ENCODE peak calls at places on chromosome 10, in five cellular contexts. G, V, T, U and L are unnamed samples.

GRCh38 chr10:66167816-66168215 is 758.0 kb upstream of the LRRTM3 start:
- DNase-seq in G (no peak), V (no peak), T (no peak), U (no peak), L (no peak)

GRCh38 chr10:21431799-21432198 is 93.7 kb downstream of the SKIDA1 start:
- DNase-seq in G (no peak), V (no peak), T (no peak), U (no peak), L (no peak)

GRCh38 chr10:24416248-24416647 is 207.3 kb downstream of the KIAA1217 start:
- DNase-seq in G (no peak), V (no peak), T (no peak), U (no peak), L (no peak)

GRCh38 chr10:129491123-129491734 is 24.2 kb downstream of the MGMT start:
- DNase-seq in G (no peak), V (peak), T (no peak), U (no peak), L (no peak)

GRCh38 chr10:113941140-113941539 is 86.7 kb downstream of the NHLRC2 start:
- DNase-seq in G (no peak), V (no peak), T (no peak), U (no peak), L (no peak)

GRCh38 chr10:32412499-32412853 is 33.5 kb upstream of the CCDC7 start:
- DNase-seq in G (no peak), V (no peak), T (no peak), U (no peak), L (no peak)

GRCh38 chr10:124665980-124666379 is 78.2 kb downstream of the FAM53B start:
- DNase-seq in G (no peak), V (no peak), T (no peak), U (no peak), L (no peak)

GRCh38 chr10:91775731-91776130 is 22.5 kb upstream of the TNKS2 start:
- DNase-seq in G (no peak), V (no peak), T (no peak), U (no peak), L (no peak)

GRCh38 chr10:31096161-31096560 is 64.5 kb upstream of the ZNF438 start:
- DNase-seq in G (no peak), V (no peak), T (no peak), U (no peak), L (no peak)

GRCh38 chr10:15027741-15028140 is 16.0 kb upstream of the OLAH start:
- DNase-seq in G (no peak), V (no peak), T (no peak), U (no peak), L (no peak)

GRCh38 chr10:119045561-119045960 is 16.0 kb downstream of the NANOS1 start:
- DNase-seq in G (no peak), V (no peak), T (no peak), U (no peak), L (no peak)

GRCh38 chr10:119039161-119039560 is 9.6 kb downstream of the NANOS1 start:
- DNase-seq in G (no peak), V (no peak), T (no peak), U (no peak), L (no peak)

GRCh38 chr10:119041332-119041731 is 11.8 kb downstream of the NANOS1 start:
- DNase-seq in G (no peak), V (no peak), T (no peak), U (no peak), L (no peak)

GRCh38 chr10:119042169-119042568 is 12.7 kb downstream of the NANOS1 start:
- DNase-seq in G (no peak), V (no peak), T (no peak), U (no peak), L (no peak)
- TF ChIP-seq POLR2A in G (no peak), V (no peak), T (no peak), U (no peak), L (no peak)

DNA sequence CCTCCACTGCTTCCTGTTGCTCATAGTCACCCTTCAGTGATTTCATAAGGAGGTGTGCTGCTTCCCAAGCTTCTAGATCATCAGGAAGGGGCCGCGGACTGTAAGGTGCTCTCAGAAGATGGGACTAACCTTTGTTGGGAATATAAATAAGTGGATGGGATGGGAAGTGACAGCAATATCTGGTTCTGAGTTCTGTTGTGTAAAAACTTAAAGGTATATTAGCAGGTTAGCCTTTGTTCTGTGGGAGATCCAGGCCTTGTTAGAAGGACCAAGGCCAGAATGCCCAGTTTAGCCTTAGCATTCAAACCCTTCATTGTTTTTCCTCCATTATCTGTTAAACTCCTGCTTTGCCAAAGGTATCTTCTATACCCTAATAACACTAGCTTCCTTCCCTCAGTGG is 12.4 kb downstream of the BUB3 start:
- DNase-seq in G (no peak), V (no peak), T (no peak), U (no peak), L (no peak)
- TF ChIP-seq POLR2A in G (no peak), V (no peak), T (no peak), U (no peak), L (no peak)

GRCh38 chr10:70232155-70232858 is 922 bp downstream of the PPA1 start:
- DNase-seq in G (peak), V (peak), T (peak), U (peak), L (peak)
- TF ChIP-seq POLR2A in G (no peak), V (no peak), T (peak), U (no peak), L (peak)

GRCh38 chr10:88062385-88062784 is 199.0 kb downstream of the PTEN start:
- DNase-seq in G (no peak), V (no peak), T (no peak), U (no peak), L (no peak)
- TF ChIP-seq POLR2A in G (no peak), V (no peak), T (no peak), U (no peak), L (no peak)

DNA sequence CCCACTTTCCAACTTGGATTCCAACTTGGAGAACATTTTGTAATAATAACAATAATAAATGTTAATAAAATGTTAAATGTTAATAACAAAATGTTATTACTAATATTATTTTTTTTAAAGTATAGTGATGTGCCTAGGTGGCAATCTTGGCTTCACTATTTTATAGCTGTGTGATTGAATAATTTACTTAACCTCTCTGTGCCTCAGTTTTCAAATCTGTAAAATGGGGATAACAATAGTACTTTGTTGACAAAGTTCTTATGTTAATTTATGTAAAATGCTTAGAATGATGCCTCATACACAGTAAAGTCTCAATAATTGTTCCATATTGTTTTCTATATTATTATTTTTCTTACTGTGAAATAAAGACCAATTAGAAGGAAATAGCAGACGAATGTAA is 23.3 kb upstream of the TMEM26 start:
- DNase-seq in G (no peak), V (no peak), T (no peak), U (no peak), L (no peak)
- TF ChIP-seq POLR2A in G (no peak), V (no peak), T (no peak), U (no peak), L (no peak)

DNA sequence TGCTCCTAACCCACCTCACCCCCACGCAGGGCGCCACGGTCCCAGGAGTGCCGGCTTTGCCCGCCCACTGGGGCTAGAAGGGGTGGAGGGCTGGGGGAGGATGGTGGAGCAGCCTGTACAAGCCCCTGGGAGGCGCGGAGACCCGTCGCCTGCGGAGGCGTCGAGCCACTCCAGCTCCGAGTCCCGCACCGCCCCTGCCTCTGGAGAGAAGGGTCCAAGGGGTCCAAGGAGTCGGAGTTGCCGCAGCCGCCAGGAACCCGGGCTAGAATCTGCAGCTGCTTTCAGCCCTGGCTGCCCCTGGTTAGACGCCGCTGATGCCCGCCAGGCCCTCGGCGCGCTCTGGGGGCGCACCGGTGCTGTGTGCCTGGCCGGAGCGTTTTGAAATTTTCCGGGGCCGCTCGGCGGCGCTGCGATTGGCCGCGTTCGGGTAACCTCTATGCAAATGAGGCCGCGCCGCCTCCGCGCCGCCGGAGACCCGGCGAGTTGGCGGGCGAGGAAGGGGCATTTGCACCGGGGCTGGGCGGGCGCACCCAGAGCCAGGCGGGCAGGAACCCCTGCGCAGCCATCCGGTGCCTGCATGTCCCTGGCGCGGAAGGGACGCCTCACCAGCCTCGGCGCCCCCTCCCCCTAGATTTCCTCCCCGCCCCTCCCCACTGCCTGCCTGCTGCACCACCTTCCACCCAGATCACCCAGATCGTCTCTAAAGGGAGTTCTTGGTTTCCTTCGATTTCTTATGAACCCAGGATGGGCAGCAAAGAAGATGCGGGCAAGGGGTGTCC is at the start of gene HMX2:
- DNase-seq in G (no peak), V (peak), T (peak), U (no peak), L (no peak)
- TF ChIP-seq POLR2A in G (no peak), V (no peak), T (no peak), U (no peak), L (no peak)

GRCh38 chr10:92848441-92849233 is at the start of gene EXOC6:
- DNase-seq in G (peak), V (peak), T (peak), U (peak), L (peak)

GRCh38 chr10:92845926-92846325 is 2.4 kb upstream of the EXOC6 start:
- DNase-seq in G (no peak), V (peak), T (no peak), U (no peak), L (no peak)

GRCh38 chr10:92848037-92848440 is 281 bp upstream of the EXOC6 start:
- DNase-seq in G (peak), V (no peak), T (no peak), U (no peak), L (no peak)

GRCh38 chr10:92846819-92847184 is 1.5 kb upstream of the EXOC6 start:
- DNase-seq in G (no peak), V (no peak), T (no peak), U (no peak), L (no peak)

GRCh38 chr10:92847185-92847864 is 995 bp upstream of the EXOC6 start:
- DNase-seq in G (no peak), V (peak), T (no peak), U (no peak), L (no peak)
- TF ChIP-seq POLR2A in G (no peak), V (no peak), T (no peak), U (no peak), L (no peak)

DNA sequence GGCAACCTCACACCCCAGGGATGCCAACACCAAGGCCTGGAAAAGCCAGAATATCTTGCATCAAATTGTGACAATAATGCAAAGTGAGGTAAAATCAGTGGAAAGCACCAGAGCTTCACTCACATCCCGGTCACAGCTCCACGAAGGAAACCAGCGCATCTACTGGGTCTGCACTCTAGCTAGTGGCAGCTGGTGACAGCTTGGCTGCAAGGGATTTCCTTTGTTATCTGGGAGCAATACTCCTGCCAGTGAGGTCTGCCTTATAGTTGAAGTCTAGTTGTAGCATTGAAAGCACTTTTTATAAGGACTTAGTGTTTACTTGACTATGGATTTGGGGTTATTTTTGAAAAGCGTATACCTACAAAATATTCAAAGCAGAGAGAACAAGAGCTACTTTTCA is 26.0 kb downstream of the WDFY4 start:
- DNase-seq in G (no peak), V (no peak), T (no peak), U (no peak), L (no peak)
- TF ChIP-seq POLR2A in G (no peak), V (no peak), T (no peak), U (no peak), L (no peak)

DNA sequence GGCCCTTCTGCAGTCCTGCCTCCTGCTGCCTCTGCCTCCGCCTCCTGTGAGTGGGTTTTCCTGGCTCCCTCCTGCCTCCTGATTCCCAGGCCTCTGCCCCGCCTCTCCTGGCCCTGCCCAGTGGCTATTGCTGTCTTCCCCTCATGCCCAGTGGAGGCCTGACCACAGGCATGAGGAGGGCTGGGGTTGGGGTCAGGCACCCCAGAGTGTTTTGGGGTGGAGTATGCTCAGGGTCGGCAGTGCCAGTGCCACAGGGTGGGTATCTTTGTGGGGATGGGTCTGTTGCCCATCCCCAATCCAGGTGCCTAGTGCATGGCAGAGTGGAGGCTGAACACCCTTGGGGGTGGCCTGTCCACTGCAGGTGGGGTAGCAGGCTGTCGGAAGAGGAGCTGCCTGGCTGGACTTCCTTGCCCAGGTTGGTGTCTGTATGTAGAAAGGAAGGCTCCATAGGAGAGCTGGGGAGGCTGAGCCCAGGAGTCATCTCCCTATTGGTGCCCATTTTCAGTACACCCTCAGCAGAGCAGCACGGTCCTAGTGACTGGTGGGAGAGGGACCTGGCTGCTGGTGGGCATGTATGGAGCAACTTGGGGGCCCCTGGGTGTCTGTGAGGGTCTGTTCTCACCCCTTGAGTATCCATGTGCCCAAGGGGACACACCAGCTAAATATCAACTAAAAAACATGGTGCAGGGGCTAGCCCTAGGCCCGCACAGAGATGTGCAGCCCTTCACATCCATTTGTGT is 62.2 kb downstream of the ARHGAP22 start:
- DNase-seq in G (no peak), V (no peak), T (no peak), U (no peak), L (no peak)
- TF ChIP-seq POLR2A in G (no peak), V (no peak), T (no peak), U (no peak), L (no peak)